ENCODE peak calls at places on chromosomes 3 and 15, in six cellular contexts. X, O, B, G, T and S are unnamed samples.

GRCh38 chr3:185558395-185558794 is 6.0 kb upstream of the LIPH start:
- DNase-seq in G (no peak), B (no peak), X (peak), T (peak), O (no peak), S (no peak)

GRCh38 chr15:74417230-74417629 is 16.5 kb downstream of the SEMA7A start:
- DNase-seq in T (no peak), G (peak), B (no peak), X (no peak), O (no peak), S (no peak)

GRCh38 chr3:133464573-133464972 is 64.7 kb downstream of the BFSP2 start:
- DNase-seq in O (no peak), B (no peak), X (no peak), T (no peak), G (peak), S (no peak)

GRCh38 chr3:172279191-172279640 is 169.0 kb downstream of the GHSR start:
- DNase-seq in X (no peak), G (no peak), T (no peak), B (no peak), O (no peak), S (no peak)

GRCh38 chr15:74776851-74777768 is 4.8 kb upstream of the CSK start:
- DNase-seq in B (no peak), G (peak), T (no peak), X (no peak), O (no peak), S (no peak)

GRCh38 chr15:50458713-50459112 is 34.5 kb downstream of the USP8 start:
- DNase-seq in G (no peak), B (no peak), X (no peak), O (no peak), T (no peak), S (no peak)

GRCh38 chr3:43365601-43366305 is 79.4 kb downstream of the SNRK start:
- DNase-seq in G (no peak), O (no peak), T (no peak), B (no peak), X (no peak), S (no peak)

GRCh38 chr3:12898980-12899755 is 57.8 kb upstream of the RPL32 start:
- DNase-seq in T (no peak), X (no peak), G (no peak), O (no peak), B (peak), S (no peak)

GRCh38 chr3:113533534-113533892 is 1.2 kb downstream of the SIDT1 start:
- DNase-seq in O (no peak), B (no peak), G (no peak), X (no peak), T (no peak), S (no peak)

GRCh38 chr15:90184786-90185704 is 16.1 kb upstream of the SEMA4B start:
- DNase-seq in B (peak), G (peak), X (peak), O (no peak), T (peak), S (no peak)

GRCh38 chr15:88376574-88377174 is 90.5 kb downstream of the MRPL46 start:
- DNase-seq in G (peak), B (no peak), X (no peak), O (no peak), T (no peak), S (no peak)

GRCh38 chr3:45574067-45574494 is 20.5 kb upstream of the LIMD1 start:
- DNase-seq in T (no peak), B (no peak), X (peak), G (no peak), O (no peak), S (no peak)

GRCh38 chr3:130705501-130705900 is 41.1 kb downstream of the PIK3R4 start:
- DNase-seq in T (no peak), B (no peak), O (no peak), X (no peak), G (no peak), S (no peak)

GRCh38 chr3:119033393-119034255 is 1.0 kb downstream of the IGSF11 start:
- DNase-seq in T (no peak), G (no peak), B (no peak), O (no peak), X (no peak), S (no peak)
- H3K4me3 ChIP-seq in T (peak), G (no peak), B (peak), O (peak), X (peak), S (peak)

GRCh38 chr3:52521881-52522650 is 11.6 kb downstream of the NT5DC2 start:
- DNase-seq in X (no peak), B (peak), T (no peak), G (no peak), O (no peak), S (no peak)
- H3K4me3 ChIP-seq in X (no peak), B (no peak), T (no peak), G (no peak), O (no peak), S (no peak)

DNA sequence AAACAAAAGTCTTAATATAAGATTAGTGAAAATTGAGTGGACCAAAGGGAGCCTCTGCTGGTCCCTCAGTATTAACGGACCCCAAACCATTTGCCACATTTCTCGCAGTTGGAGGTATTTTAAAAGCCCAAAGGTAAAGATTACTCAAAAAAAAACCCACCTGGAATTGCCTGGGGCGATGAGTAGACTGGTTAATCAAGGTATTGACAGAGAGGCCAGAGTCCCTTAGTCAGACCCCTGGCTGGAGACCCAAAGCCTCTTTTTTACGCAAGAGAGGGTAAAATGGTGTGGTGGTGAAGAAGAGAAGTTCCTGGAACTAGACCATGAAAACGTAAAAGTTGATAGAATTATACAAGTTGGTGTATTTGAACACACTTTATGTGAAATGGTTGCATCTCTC is 137.2 kb downstream of the IMPG2 start:
- DNase-seq in X (no peak), B (no peak), G (no peak), T (no peak), O (no peak), S (no peak)
- H3K4me3 ChIP-seq in X (no peak), B (no peak), G (no peak), T (no peak), O (no peak), S (no peak)

GRCh38 chr3:9901967-9902366 is 681 bp upstream of the IL17RE start:
- DNase-seq in G (no peak), O (no peak), B (no peak), X (no peak), T (no peak), S (no peak)

GRCh38 chr3:9903238-9903624 is 583 bp downstream of the IL17RE start:
- DNase-seq in B (no peak), T (no peak), X (no peak), G (no peak), O (no peak), S (no peak)

GRCh38 chr3:9899289-9899791 is 3.3 kb upstream of the IL17RE start:
- DNase-seq in B (no peak), G (no peak), X (no peak), T (no peak), O (no peak), S (no peak)

GRCh38 chr3:9903904-9904303 is 1.3 kb downstream of the IL17RE start:
- DNase-seq in T (no peak), X (no peak), B (no peak), G (no peak), O (no peak), S (no peak)

GRCh38 chr3:9902372-9903237 is at the start of gene IL17RE:
- DNase-seq in G (no peak), O (no peak), B (no peak), T (peak), X (peak), S (no peak)
- H3K4me3 ChIP-seq in G (no peak), O (peak), B (peak), T (peak), X (peak), S (peak)

GRCh38 chr15:29674661-29675533 is 147.4 kb downstream of the TJP1 start:
- DNase-seq in B (no peak), G (peak), T (no peak), O (no peak), X (peak), S (no peak)
- H3K4me3 ChIP-seq in B (peak), G (peak), T (peak), O (peak), X (no peak), S (peak)

GRCh38 chr3:30076899-30077298 is 529.5 kb upstream of the TGFBR2 start:
- DNase-seq in B (no peak), G (no peak), O (no peak), X (no peak), T (no peak), S (no peak)
- H3K4me3 ChIP-seq in B (no peak), G (no peak), O (no peak), X (no peak), T (no peak), S (no peak)

GRCh38 chr15:82530606-82531379 is 9.5 kb downstream of the RPS17 start:
- DNase-seq in B (peak), T (peak), X (peak), G (peak), O (peak), S (no peak)
- H3K4me3 ChIP-seq in B (peak), T (peak), X (no peak), G (no peak), O (peak), S (peak)